ENCODE peak calls at places on chromosomes 3 and 15, in six cellular contexts. O, M, J, E, N and W are unnamed samples.

GRCh38 chr15:66101715-66102395 is 151.7 kb downstream of the MEGF11 start:
- DNase-seq in J (no peak), M (no peak), E (no peak), O (no peak), N (no peak), W (peak; percentile 54)

GRCh38 chr3:105788548-105789036 is 80.2 kb downstream of the CBLB start:
- DNase-seq in E (no peak), N (no peak), M (no peak), O (no peak), J (no peak), W (no peak)

GRCh38 chr3:188272481-188273372 is 118.8 kb downstream of the LPP start:
- DNase-seq in O (no peak), E (no peak), N (peak; percentile 96), J (peak; percentile 94), M (no peak), W (no peak)

GRCh38 chr3:55629432-55629831 is 142.3 kb upstream of the WNT5A start:
- DNase-seq in J (peak; percentile 31), M (no peak), O (no peak), E (no peak), N (peak; percentile 32), W (no peak)

GRCh38 chr3:9649791-9650521 is 651 bp downstream of the MTMR14 start:
- DNase-seq in M (no peak), E (no peak), O (no peak), N (peak; percentile 5), J (no peak), W (no peak)

GRCh38 chr3:123202451-123202850 is 708 bp downstream of the SEC22A start:
- DNase-seq in N (peak; percentile 43), O (no peak), M (peak; percentile 38), E (no peak), J (peak; percentile 2), W (no peak)

GRCh38 chr3:41129731-41130130 is 69.6 kb upstream of the CTNNB1 start:
- DNase-seq in O (no peak), E (no peak), M (no peak), N (no peak), J (no peak), W (no peak)

GRCh38 chr15:99283739-99284138 is 32.5 kb downstream of the LRRC28 start:
- DNase-seq in O (no peak), N (no peak), E (no peak), J (peak; percentile 15), M (no peak), W (no peak)

GRCh38 chr3:33750216-33750558 is 32.1 kb upstream of the CLASP2 start:
- DNase-seq in J (no peak), M (no peak), N (no peak), O (no peak), E (no peak), W (no peak)

GRCh38 chr15:71746719-71747118 is 63.6 kb upstream of the NR2E3 start:
- DNase-seq in M (no peak), J (no peak), E (peak; percentile 40), N (no peak), O (no peak), W (no peak)

GRCh38 chr3:65026151-65026550 is 338.4 kb upstream of the ADAMTS9 start:
- DNase-seq in O (no peak), E (no peak), J (no peak), N (no peak), M (no peak), W (no peak)

GRCh38 chr3:178754852-178755510 is 218.7 kb downstream of the KCNMB2 start:
- DNase-seq in E (no peak), M (no peak), J (no peak), N (no peak), O (no peak), W (no peak)

GRCh38 chr15:74336061-74337005 is 31.1 kb downstream of the CYP11A1 start:
- DNase-seq in O (no peak), M (no peak), J (peak; percentile 37), E (no peak), N (no peak), W (no peak)

GRCh38 chr3:53949541-53949940 is 57.9 kb upstream of the SELENOK start:
- DNase-seq in J (no peak), O (no peak), N (no peak), M (no peak), E (no peak), W (no peak)

GRCh38 chr3:112350181-112350825 is 17.3 kb downstream of the CD200 start:
- DNase-seq in O (no peak), N (no peak), J (no peak), M (no peak), E (no peak), W (no peak)

GRCh38 chr15:60835974-60836373 is 357.0 kb upstream of the ICE2 start:
- DNase-seq in M (no peak), O (no peak), N (peak; percentile 67), E (no peak), J (peak; percentile 82), W (no peak)

GRCh38 chr3:140423146-140423545 is 254.7 kb upstream of the TRIM42 start:
- DNase-seq in N (no peak), J (no peak), M (no peak), O (no peak), E (no peak), W (no peak)

GRCh38 chr3:140424726-140425125 is 253.1 kb upstream of the TRIM42 start:
- DNase-seq in J (no peak), N (no peak), E (no peak), O (no peak), M (no peak), W (no peak)

GRCh38 chr3:140421884-140422283 is 256.0 kb upstream of the TRIM42 start:
- DNase-seq in O (no peak), J (no peak), N (no peak), E (no peak), M (no peak), W (no peak)

GRCh38 chr3:140420621-140421357 is 257.1 kb upstream of the TRIM42 start:
- DNase-seq in M (no peak), O (no peak), E (peak; percentile 33), N (peak; percentile 20), J (peak; percentile 32), W (no peak)

GRCh38 chr3:140424211-140424610 is 253.7 kb upstream of the TRIM42 start:
- DNase-seq in J (no peak), M (no peak), O (no peak), N (no peak), E (no peak), W (no peak)
- H2AFZ ChIP-seq in J (no peak overlapping the region), M (no peak overlapping the region), O (no peak overlapping the region), N (no peak overlapping the region), E (no peak overlapping the region), W (no peak overlapping the region)

GRCh38 chr3:155158361-155159037 is 78.4 kb downstream of the MME start:
- DNase-seq in E (no peak), M (no peak), J (peak; percentile 7), O (no peak), N (no peak), W (no peak)

GRCh38 chr3:155153242-155154186 is 73.4 kb downstream of the MME start:
- DNase-seq in N (no peak), J (no peak), E (no peak), M (no peak), O (no peak), W (no peak)

GRCh38 chr3:155149494-155149893 is 69.4 kb downstream of the MME start:
- DNase-seq in E (no peak), J (no peak), O (no peak), N (no peak), M (no peak), W (no peak)

DNA sequence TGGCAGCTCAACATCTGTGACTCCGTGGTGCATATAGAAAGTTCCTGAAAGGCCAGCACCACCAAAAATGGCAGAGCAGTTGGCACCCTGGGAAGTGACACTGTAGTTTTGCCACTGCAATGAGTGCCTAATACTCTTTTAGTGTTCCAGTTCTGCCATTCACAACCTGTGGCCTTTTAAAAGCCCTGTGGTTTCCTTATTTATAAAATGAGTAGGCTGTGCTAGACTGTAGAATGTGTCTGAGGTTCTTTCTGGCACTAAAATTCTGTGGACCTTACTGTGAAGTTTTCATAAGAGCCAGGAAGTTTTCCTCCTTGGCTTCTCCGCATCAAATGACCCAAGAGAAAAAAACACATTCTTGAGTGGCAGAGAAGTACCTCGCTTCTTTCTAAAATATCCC is 74.1 kb downstream of the MME start:
- DNase-seq in E (no peak), N (peak; percentile 36), J (peak; percentile 39), M (no peak), O (no peak), W (no peak)
- H3K4ac ChIP-seq in E (no peak overlapping the region), N (no peak overlapping the region), J (no peak overlapping the region), M (no peak overlapping the region), O (no peak overlapping the region), W (no peak overlapping the region)

GRCh38 chr3:45552773-45553371 is 41.7 kb upstream of the LIMD1 start:
- DNase-seq in N (no peak), M (no peak), E (no peak), J (no peak), O (no peak), W (no peak)

GRCh38 chr3:45554001-45554691 is 40.4 kb upstream of the LIMD1 start:
- DNase-seq in J (peak; percentile 88), O (no peak), M (no peak), E (no peak), N (peak; percentile 50), W (no peak)

GRCh38 chr3:45552031-45552772 is 42.3 kb upstream of the LIMD1 start:
- DNase-seq in E (no peak), J (no peak), N (no peak), M (no peak), O (no peak), W (no peak)

GRCh38 chr3:45555154-45555591 is 39.4 kb upstream of the LIMD1 start:
- DNase-seq in M (no peak), N (no peak), O (no peak), J (no peak), E (peak; percentile 38), W (no peak)

DNA sequence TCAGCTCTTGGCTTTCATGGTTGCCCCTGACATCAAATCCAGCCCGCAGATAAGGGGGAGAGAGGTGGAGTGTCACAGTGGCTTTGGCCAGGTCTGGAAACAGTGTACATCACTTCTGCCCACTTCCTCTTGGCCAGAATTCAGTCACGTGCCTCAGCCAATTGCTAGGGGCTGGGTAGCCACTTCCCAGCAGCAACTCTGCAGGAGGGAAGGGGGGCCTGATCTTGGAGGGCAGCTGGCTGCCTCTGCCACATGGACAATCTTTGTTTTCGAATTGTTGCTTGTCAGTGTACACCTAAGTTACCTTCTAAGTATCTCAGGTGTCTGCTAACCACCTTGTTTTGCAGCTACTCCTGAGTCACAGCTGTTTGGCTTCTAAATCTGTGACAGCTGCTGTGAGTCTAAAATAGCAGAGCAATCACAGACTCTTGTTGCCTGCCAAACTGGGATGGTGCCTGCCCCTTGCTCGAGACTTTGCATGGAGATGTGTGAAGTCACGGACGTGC is 41.0 kb upstream of the LIMD1 start:
- DNase-seq in J (peak; percentile 83), E (peak; percentile 72), M (no peak), O (no peak), N (peak; percentile 49), W (no peak)
- H3K4me1 ChIP-seq in J (peaks cover 40% of the 10 kb centered on the region), E (peaks cover 30% of the 10 kb centered on the region), M (peaks cover 2% of the 10 kb centered on the region), O (peaks cover 3% of the 10 kb centered on the region), N (peaks cover 44% of the 10 kb centered on the region), W (peaks cover 11% of the 10 kb centered on the region)

DNA sequence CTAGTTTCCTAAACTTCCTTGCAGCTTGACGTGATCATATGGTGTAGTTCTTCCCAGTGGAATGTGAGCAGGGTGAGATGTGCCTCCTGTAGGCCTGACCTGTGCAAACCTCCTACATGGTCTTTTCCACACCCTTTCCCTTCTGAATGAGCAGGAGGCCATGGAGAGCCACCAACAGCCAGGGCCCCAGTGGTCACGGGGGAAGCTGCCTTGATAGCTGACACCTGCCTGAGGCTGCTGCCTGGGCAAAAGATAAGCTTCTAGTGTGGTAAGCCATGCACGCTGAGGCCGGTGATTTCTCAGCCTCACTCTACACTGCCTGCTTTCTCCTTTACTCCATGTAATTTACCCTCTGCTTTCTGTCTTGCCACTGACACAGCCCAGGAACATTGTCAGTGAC is 11.4 kb upstream of the KBTBD12 start:
- DNase-seq in E (no peak), N (no peak), O (no peak), M (no peak), J (no peak), W (no peak)
- H2AFZ ChIP-seq in E (no peak overlapping the region), N (no peak overlapping the region), O (no peak overlapping the region), M (no peak overlapping the region), J (no peak overlapping the region), W (no peak overlapping the region)